ENCODE peak calls at places on chromosomes 12 and 14, in eight cellular contexts. E is A673; R is heart left ventricle; K is CD4-positive, alpha-beta memory T cell; W is A549; C is OCI-LY7; P is adrenal gland; I is esophagus squamous epithelium. B is an unnamed sample.

GRCh38 chr12:24109381-24110039 is 160.0 kb upstream of the SOX5 start:
- DNase-seq in E (peak; percentile 64), R (no peak), K (no peak), W (peak; percentile 1), C (peak; percentile 25), P (no peak), I (no peak), B (peak; percentile 23)

GRCh38 chr12:47818701-47819543 is 781 bp downstream of the HDAC7 start:
- DNase-seq in E (no peak), R (peak; percentile 81), K (peak; percentile 52), W (peak; percentile 65), C (peak; percentile 64), P (peak; percentile 72), I (no peak), B (peak; percentile 61)

GRCh38 chr14:91897121-91897701 is 29.9 kb upstream of the TC2N start:
- DNase-seq in E (peak; percentile 43), R (peak; percentile 55), K (no peak), W (peak; percentile 56), C (no peak), P (no peak), I (no peak), B (no peak)

GRCh38 chr14:68473050-68473449 is 319.8 kb downstream of the ZFP36L1 start:
- DNase-seq in E (no peak), R (no peak), K (no peak), W (no peak), C (peak; percentile 14), P (no peak), I (no peak), B (no peak)

GRCh38 chr12:47808574-47809380 is 10.9 kb downstream of the HDAC7 start:
- DNase-seq in E (no peak), R (no peak), K (peak; percentile 69), W (no peak), C (peak; percentile 70), P (no peak), I (no peak), B (peak; percentile 34)

GRCh38 chr14:47194051-47194450 is 481.4 kb downstream of the MDGA2 start:
- DNase-seq in E (peak; percentile 50), R (no peak), K (no peak), W (no peak), C (no peak), P (no peak), I (no peak), B (no peak)

GRCh38 chr14:104600141-104600643 is 4.4 kb downstream of the TMEM179 start:
- DNase-seq in E (peak; percentile 17), R (no peak), K (no peak), W (peak; percentile 55), C (no peak), P (no peak), I (no peak), B (peak; percentile 54)

GRCh38 chr12:11978985-11979384 is 91.8 kb upstream of the BCL2L14 start:
- DNase-seq in E (no peak), R (no peak), K (no peak), W (no peak), C (no peak), P (no peak), I (no peak), B (no peak)

GRCh38 chr14:61553730-61554641 is 141.3 kb upstream of the HIF1A start:
- DNase-seq in E (no peak), R (no peak), K (no peak), W (peak; percentile 97), C (no peak), P (no peak), I (no peak), B (peak; percentile 56)

GRCh38 chr12:53096761-53097160 is 706 bp upstream of the IGFBP6 start:
- DNase-seq in E (no peak), R (no peak), K (no peak), W (no peak), C (no peak), P (no peak), I (no peak), B (peak; percentile 15)

GRCh38 chr12:52346596-52346995 is 20.7 kb downstream of the KRT85 start:
- DNase-seq in E (no peak), R (peak; percentile 27), K (no peak), W (no peak), C (no peak), P (no peak), I (no peak), B (no peak)

GRCh38 chr14:100115236-100115635 is 44.2 kb downstream of the DEGS2 start:
- DNase-seq in E (no peak), R (no peak), K (no peak), W (no peak), C (no peak), P (no peak), I (no peak), B (no peak)

GRCh38 chr12:113348849-113349536 is 9.4 kb upstream of the PLBD2 start:
- DNase-seq in E (no peak), R (no peak), K (no peak), W (no peak), C (no peak), P (no peak), I (no peak), B (no peak)

GRCh38 chr12:32264995-32265394 is 134.4 kb upstream of the FGD4 start:
- DNase-seq in E (peak; percentile 77), R (no peak), K (no peak), W (no peak), C (peak; percentile 96), P (no peak), I (no peak), B (peak; percentile 10)

GRCh38 chr12:32257695-32258496 is 141.5 kb upstream of the FGD4 start:
- DNase-seq in E (no peak), R (no peak), K (no peak), W (no peak), C (no peak), P (no peak), I (no peak), B (no peak)

GRCh38 chr12:32265920-32266319 is 133.4 kb upstream of the FGD4 start:
- DNase-seq in E (no peak), R (no peak), K (no peak), W (no peak), C (peak; percentile 87), P (no peak), I (no peak), B (no peak)

GRCh38 chr12:32265461-32265860 is 133.9 kb upstream of the FGD4 start:
- DNase-seq in E (no peak), R (no peak), K (no peak), W (no peak), C (peak; percentile 66), P (no peak), I (no peak), B (no peak)

DNA sequence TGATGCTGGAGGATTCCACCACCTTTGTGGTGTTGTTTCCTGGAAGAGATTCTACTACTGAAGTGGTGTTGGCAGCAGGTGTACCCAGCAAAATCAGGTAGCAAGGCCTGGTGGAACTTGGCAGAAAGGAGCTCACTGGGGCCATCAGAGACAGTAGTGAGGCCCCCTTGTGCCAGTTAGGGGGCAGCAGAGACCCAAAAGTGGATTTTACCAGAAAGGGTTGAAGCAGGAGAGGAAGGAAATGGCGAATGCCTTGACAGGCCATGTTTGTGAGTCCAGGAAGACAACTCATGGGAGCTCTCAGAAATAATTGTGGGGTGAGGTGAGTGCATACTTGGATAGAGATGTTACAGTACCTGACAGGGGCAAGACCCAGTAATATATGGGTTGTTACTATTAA is 137.7 kb upstream of the FGD4 start:
- DNase-seq in E (no peak), R (no peak), K (no peak), W (peak; percentile 53), C (peak; percentile 87), P (no peak), I (no peak), B (no peak)
- H3K4me1 ChIP-seq in E (peaks cover 28% of the 10 kb centered on the region), R (no peaks in the 10 kb centered on the region), K (no peaks in the 10 kb centered on the region), W (peaks cover 10% of the 10 kb centered on the region), C (peaks cover 63% of the 10 kb centered on the region), P (no peaks in the 10 kb centered on the region), I (no peaks in the 10 kb centered on the region), B (peaks cover 5% of the 10 kb centered on the region)

GRCh38 chr12:131986847-131987398 is 37.2 kb downstream of the EP400 start:
- DNase-seq in E (peak; percentile 6), R (no peak), K (no peak), W (no peak), C (no peak), P (no peak), I (no peak), B (no peak)
- H3K4me1 ChIP-seq in E (peaks cover 54% of the 10 kb centered on the region), R (no peaks in the 10 kb centered on the region), K (no peaks in the 10 kb centered on the region), W (peaks cover 11% of the 10 kb centered on the region), C (no peaks in the 10 kb centered on the region), P (peaks cover 8% of the 10 kb centered on the region), I (no peaks in the 10 kb centered on the region), B (peaks cover 29% of the 10 kb centered on the region)

GRCh38 chr12:122950276-122950675 is 16.0 kb downstream of the ABCB9 start:
- DNase-seq in E (no peak), R (no peak), K (no peak), W (no peak), C (no peak), P (no peak), I (no peak), B (no peak)
- H3K4me1 ChIP-seq in E (no peaks in the 10 kb centered on the region), R (no peaks in the 10 kb centered on the region), K (peaks cover 11% of the 10 kb centered on the region), W (peaks cover 42% of the 10 kb centered on the region), C (peaks cover 3% of the 10 kb centered on the region), P (peaks cover 14% of the 10 kb centered on the region), I (peaks cover 24% of the 10 kb centered on the region), B (peaks cover 19% of the 10 kb centered on the region)

GRCh38 chr12:92136883-92137582 is 8.6 kb downstream of the BTG1 start:
- DNase-seq in E (peak; percentile 54), R (no peak), K (no peak), W (peak; percentile 69), C (peak; percentile 38), P (no peak), I (no peak), B (no peak)
- H3K4me1 ChIP-seq in E (peaks cover 57% of the 10 kb centered on the region), R (peaks cover 27% of the 10 kb centered on the region), K (peaks cover 53% of the 10 kb centered on the region), W (peaks cover 75% of the 10 kb centered on the region), C (peaks cover 78% of the 10 kb centered on the region), P (peaks cover 76% of the 10 kb centered on the region), I (peaks cover 47% of the 10 kb centered on the region), B (peaks cover 39% of the 10 kb centered on the region)

GRCh38 chr12:132053338-132054330 is 90.5 kb downstream of the DDX51 start:
- DNase-seq in E (no peak), R (no peak), K (no peak), W (no peak), C (peak; percentile 30), P (no peak), I (no peak), B (no peak)

GRCh38 chr12:132049876-132050275 is 94.2 kb downstream of the DDX51 start:
- DNase-seq in E (no peak), R (no peak), K (no peak), W (no peak), C (no peak), P (no peak), I (no peak), B (no peak)

GRCh38 chr12:132049442-132049841 is 94.7 kb downstream of the DDX51 start:
- DNase-seq in E (no peak), R (no peak), K (no peak), W (no peak), C (no peak), P (no peak), I (no peak), B (no peak)

GRCh38 chr12:132054983-132055382 is 89.1 kb downstream of the DDX51 start:
- DNase-seq in E (no peak), R (no peak), K (no peak), W (no peak), C (no peak), P (no peak), I (no peak), B (no peak)

GRCh38 chr12:132052191-132052932 is 91.8 kb downstream of the DDX51 start:
- DNase-seq in E (no peak), R (no peak), K (no peak), W (no peak), C (no peak), P (no peak), I (no peak), B (no peak)
- H3K4me1 ChIP-seq in E (peaks cover 10% of the 10 kb centered on the region), R (no peaks in the 10 kb centered on the region), K (no peaks in the 10 kb centered on the region), W (no peaks in the 10 kb centered on the region), C (peaks cover 32% of the 10 kb centered on the region), P (no peaks in the 10 kb centered on the region), I (no peaks in the 10 kb centered on the region), B (peaks cover 9% of the 10 kb centered on the region)

B was measured in SJCRH30.